ENCODE peak calls at places on chromosomes 1 and 21, in six cellular contexts. I, F, Y, B, T and X are unnamed samples.

GRCh38 chr1:202599669-202600431 is 110.4 kb downstream of the SYT2 start:
- DNase-seq in I (peak; percentile 51), F (peak; percentile 82), Y (peak; percentile 87), B (peak; percentile 37), T (peak; percentile 53), X (peak; percentile 37)

GRCh38 chr1:152884085-152884484 is 6.0 kb downstream of the SMCP start:
- DNase-seq in I (no peak), F (no peak), Y (no peak), B (no peak), T (no peak), X (no peak)

GRCh38 chr1:101460709-101461108 is 223.9 kb downstream of the S1PR1 start:
- DNase-seq in I (no peak), F (no peak), Y (no peak), B (no peak), T (no peak), X (no peak)

GRCh38 chr1:224357626-224358124 is 996 bp downstream of the CNIH4 start:
- DNase-seq in I (no peak), F (peak; percentile 41), Y (no peak), B (no peak), T (no peak), X (peak; percentile 50)

GRCh38 chr21:44603911-44604310 is 3.5 kb downstream of the KRTAP10-7 start:
- DNase-seq in I (no peak), F (no peak), Y (no peak), B (no peak), T (no peak), X (no peak)

GRCh38 chr1:96498744-96499143 is 222.8 kb upstream of the PTBP2 start:
- DNase-seq in I (no peak), F (no peak), Y (no peak), B (no peak), T (no peak), X (no peak)

GRCh38 chr1:228935855-228936727 is 200.8 kb downstream of the RHOU start:
- DNase-seq in I (no peak), F (no peak), Y (no peak), B (no peak), T (no peak), X (peak; percentile 22)

GRCh38 chr1:198253668-198254067 is 96.9 kb downstream of the NEK7 start:
- DNase-seq in I (no peak), F (no peak), Y (no peak), B (no peak), T (no peak), X (no peak)

GRCh38 chr1:97925161-97925560 is 4.3 kb upstream of the DPYD start:
- DNase-seq in I (no peak), F (no peak), Y (no peak), B (no peak), T (no peak), X (no peak)

GRCh38 chr1:187942986-187943385 is 1114.2 kb downstream of the PLA2G4A start:
- DNase-seq in I (no peak), F (no peak), Y (no peak), B (no peak), T (no peak), X (no peak)

GRCh38 chr21:35159881-35160280 is 110.8 kb upstream of the RUNX1 start:
- DNase-seq in I (no peak), F (peak; percentile 10), Y (no peak), B (no peak), T (no peak), X (no peak)

GRCh38 chr1:48105167-48105566 is 108.0 kb upstream of the TRABD2B start:
- DNase-seq in I (no peak), F (no peak), Y (no peak), B (no peak), T (no peak), X (no peak)

GRCh38 chr1:95982706-95983105 is 738.9 kb upstream of the PTBP2 start:
- DNase-seq in I (no peak), F (no peak), Y (no peak), B (no peak), T (no peak), X (no peak)

GRCh38 chr1:182206628-182207239 is 145.2 kb upstream of the ZNF648 start:
- DNase-seq in I (no peak), F (no peak), Y (peak; percentile 91), B (peak; percentile 38), T (peak; percentile 43), X (peak; percentile 74)

GRCh38 chr1:202105571-202106339 is 17.0 kb upstream of the GPR37L1 start:
- DNase-seq in I (peak; percentile 58), F (peak; percentile 91), Y (no peak), B (peak; percentile 83), T (peak; percentile 93), X (no peak)

GRCh38 chr1:212983482-212983881 is 32.2 kb downstream of the ANGEL2 start:
- DNase-seq in I (no peak), F (no peak), Y (no peak), B (no peak), T (no peak), X (no peak)

GRCh38 chr1:33399375-33399774 is 31.5 kb downstream of the PHC2 start:
- DNase-seq in I (no peak), F (no peak), Y (no peak), B (no peak), T (no peak), X (no peak)

GRCh38 chr1:914891-915280 is 8.8 kb upstream of the SAMD11 start:
- DNase-seq in I (no peak), F (no peak), Y (peak; percentile 32), B (no peak), T (no peak), X (no peak)

GRCh38 chr1:917466-918091 is 6.1 kb upstream of the SAMD11 start:
- DNase-seq in I (no peak), F (no peak), Y (no peak), B (no peak), T (no peak), X (no peak)

GRCh38 chr1:915295-916172 is 8.2 kb upstream of the SAMD11 start:
- DNase-seq in I (no peak), F (no peak), Y (peak; percentile 38), B (no peak), T (no peak), X (no peak)

GRCh38 chr1:917076-917459 is 6.7 kb upstream of the SAMD11 start:
- DNase-seq in I (no peak), F (no peak), Y (no peak), B (no peak), T (no peak), X (no peak)

DNA sequence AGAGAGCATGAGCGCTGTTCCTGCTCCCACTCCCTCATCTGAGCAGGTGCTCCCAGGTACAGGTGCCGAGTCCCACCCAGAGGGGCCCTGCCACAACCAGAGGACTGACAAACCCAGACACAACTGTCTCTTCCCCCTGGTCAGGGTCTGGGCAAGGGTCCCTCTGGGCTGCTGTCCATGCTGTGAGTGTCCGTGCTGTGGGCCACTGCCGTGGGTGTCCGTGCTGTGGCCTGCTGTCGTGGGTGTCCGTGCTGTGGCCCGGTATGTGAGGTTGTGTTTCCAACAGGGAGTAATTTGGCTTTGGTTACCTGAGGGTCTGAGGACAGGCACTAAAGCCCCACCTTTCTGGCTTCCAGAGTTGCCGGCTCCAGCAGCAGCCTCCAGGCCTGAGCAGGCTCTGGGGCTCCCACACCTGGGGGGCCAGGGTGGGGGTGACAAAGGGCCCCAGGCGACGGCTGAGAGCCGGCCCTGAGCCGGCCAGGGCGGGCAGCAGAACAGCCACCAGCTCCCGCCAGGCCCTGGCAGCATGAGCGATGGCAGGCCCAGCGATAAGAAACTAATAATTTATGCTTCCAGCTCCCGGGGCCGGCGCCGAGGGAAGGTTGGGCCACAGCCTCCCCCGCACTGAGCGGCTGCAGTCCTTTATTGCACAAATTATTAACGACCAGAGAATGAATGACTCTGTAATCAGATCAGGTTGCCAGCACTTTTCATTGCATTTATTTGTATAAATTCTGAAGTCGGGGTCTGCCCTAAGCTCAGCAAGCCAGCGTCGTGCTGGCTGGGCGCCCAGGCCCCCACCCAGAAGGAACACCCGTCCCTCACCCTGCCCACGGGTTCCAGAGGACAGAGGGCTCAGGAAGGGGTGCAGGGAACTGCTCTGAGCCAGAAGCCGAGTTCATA is 7.3 kb upstream of the SAMD11 start:
- DNase-seq in I (no peak), F (no peak), Y (peak; percentile 60), B (peak; percentile 75), T (no peak), X (no peak)
- TF ChIP-seq EP300 in I (no peak), F (no peak), Y (no peak), B (no peak), T (no peak), X (no peak)

DNA sequence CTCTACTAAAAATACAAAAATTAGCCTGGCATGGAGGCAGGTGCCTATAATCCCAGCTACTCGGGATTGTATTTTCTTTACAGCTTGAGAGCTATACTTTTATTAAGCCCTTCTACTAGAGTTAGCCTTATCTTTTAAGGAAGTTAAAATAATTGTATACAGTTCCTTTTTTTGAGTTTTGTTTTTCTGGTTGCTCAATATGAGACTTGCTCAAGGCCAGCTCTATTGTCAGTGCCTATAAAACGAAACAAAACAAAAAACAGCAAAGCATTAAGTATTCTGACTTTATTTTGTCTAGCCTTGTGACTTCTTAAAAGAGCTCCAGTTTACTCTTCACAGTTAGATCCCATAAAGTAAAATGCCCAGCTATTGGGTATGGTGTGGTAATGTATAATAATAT is 17.2 kb downstream of the PKN2 start:
- DNase-seq in I (no peak), F (no peak), Y (no peak), B (no peak), T (no peak), X (no peak)
- H3K27ac ChIP-seq in I (no peak overlapping the region), F (no peak overlapping the region), Y (peak overlapping the region; percentile 33), B (peak overlapping the region; percentile 36), T (peak overlapping the region; percentile 2), X (peak overlapping the region; percentile 27)

DNA sequence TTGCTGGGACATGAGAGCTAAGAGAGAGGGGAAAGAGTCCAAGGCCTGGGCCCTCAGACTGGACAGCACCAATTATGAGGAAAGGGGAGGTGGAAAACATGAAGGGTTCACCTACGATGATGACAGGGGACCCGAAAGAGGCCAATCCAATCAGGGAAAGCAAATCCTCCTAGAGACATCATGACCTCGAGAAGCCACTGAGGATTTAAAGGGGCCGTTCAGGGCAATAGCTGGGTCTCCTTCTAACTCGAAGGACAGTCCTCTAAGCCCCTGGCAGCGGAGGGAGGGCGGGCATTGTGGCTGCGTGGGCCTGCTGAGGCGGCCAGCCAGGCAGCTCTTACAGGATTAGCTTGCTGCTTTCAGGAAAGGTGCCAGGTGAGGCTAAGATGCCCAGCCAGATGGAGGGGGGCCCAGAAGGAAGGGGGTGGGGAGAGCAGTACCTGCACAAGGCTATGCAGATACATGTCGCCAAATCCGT is 7.4 kb downstream of the MEF2D start:
- DNase-seq in I (no peak), F (no peak), Y (no peak), B (peak; percentile 75), T (peak; percentile 37), X (no peak)
- H3K4me1 ChIP-seq in I (peaks cover 54% of the 10 kb centered on the region), F (peaks cover 96% of the 10 kb centered on the region), Y (peaks cover 100% of the 10 kb centered on the region), B (peaks cover 100% of the 10 kb centered on the region), T (peaks cover 98% of the 10 kb centered on the region), X (peaks cover 96% of the 10 kb centered on the region)

DNA sequence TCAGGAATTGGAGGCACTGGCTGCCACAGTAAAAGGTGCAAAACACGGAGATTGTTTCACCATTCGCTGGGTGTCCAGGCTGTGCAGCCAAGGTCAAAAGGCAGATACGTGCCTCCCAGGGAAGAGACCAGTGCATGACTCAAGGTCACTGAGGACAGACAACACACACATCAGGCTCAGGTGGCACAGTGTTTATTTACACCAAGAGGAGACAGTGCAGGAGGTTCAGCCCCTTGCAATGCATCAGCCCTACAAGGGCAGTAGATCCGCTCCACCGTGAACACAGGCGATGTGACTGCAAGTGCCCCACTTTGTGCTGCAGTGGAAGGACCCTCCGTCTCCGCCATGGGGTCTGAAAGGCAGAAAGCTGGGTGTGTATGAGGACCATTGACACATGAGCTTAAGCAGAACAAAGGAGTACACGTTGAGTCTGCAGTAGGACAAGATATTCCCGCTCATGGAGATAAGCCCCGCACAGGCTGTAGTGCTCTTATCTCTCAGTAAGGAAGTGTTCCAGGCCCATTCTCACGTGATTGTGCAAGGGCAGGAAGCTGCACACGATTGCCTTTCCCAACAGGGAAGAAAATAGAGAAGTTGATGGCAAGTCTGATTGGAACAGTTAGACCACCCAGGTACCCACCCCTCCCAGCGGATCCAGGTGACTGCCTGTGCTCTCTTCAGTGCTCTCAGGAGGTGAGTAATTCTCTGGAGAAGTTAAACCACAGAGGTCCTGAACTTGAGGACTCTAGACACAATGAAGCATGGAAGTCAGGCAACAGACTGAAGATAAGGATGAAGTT is 37.5 kb upstream of the QSOX1 start:
- DNase-seq in I (no peak), F (no peak), Y (no peak), B (no peak), T (no peak), X (no peak)
- TF ChIP-seq EP300 in I (no peak), F (no peak), Y (no peak), B (no peak), T (no peak), X (no peak)